ENCODE peak calls at places on chromosome X, in nine cellular contexts. I, S, C, Y, N, P, H, T and Z are unnamed samples.

GRCh38 chrX:103776586-103776985 is at the start of gene PLP1:
- DNase-seq in H (no peak), N (no peak), P (no peak), S (no peak), T (no peak), Y (no peak), C (no peak), I (peak), Z (no peak)

GRCh38 chrX:54961750-54962149 is 32.2 kb downstream of the PFKFB1 start:
- DNase-seq in T (no peak), I (no peak), S (no peak), N (no peak), C (no peak), Y (no peak), H (no peak), P (no peak), Z (no peak)

GRCh38 chrX:69067841-69068240 is 97.4 kb downstream of the PJA1 start:
- DNase-seq in C (no peak), H (no peak), Y (no peak), P (no peak), N (no peak), S (no peak), T (no peak), I (no peak), Z (peak)

GRCh38 chrX:13597928-13598327 is 28.5 kb downstream of the EGFL6 start:
- DNase-seq in S (no peak), Y (no peak), H (no peak), C (no peak), N (no peak), P (peak), T (no peak), I (no peak), Z (no peak)

GRCh38 chrX:107934262-107934661 is 47.9 kb downstream of the TEX13B start:
- DNase-seq in I (no peak), N (no peak), Y (no peak), S (no peak), P (no peak), H (no peak), T (no peak), C (no peak), Z (no peak)

GRCh38 chrX:133215747-133216146 is 2.4 kb downstream of the TFDP3 start:
- DNase-seq in T (peak), H (no peak), Y (no peak), N (peak), C (no peak), I (peak), P (no peak), S (no peak), Z (no peak)

GRCh38 chrX:123740006-123740405 is 7.2 kb upstream of the THOC2 start:
- DNase-seq in C (no peak), I (peak), P (no peak), Y (no peak), T (no peak), N (no peak), H (no peak), S (no peak), Z (no peak)

GRCh38 chrX:2457289-2458133 is 43.3 kb downstream of the DHRSX start:
- DNase-seq in Y (no peak), H (no peak), C (no peak), P (no peak), S (no peak), T (no peak), I (peak), N (no peak), Z (no peak)

GRCh38 chrX:43655151-43655676 is 885 bp upstream of the MAOA start:
- DNase-seq in I (peak), Y (no peak), P (peak), N (peak), C (peak), H (peak), S (peak), T (peak), Z (no peak)

GRCh38 chrX:146581981-146582712 is 227.4 kb upstream of the CXorf51B start:
- DNase-seq in C (no peak), Y (no peak), T (no peak), P (no peak), H (no peak), N (no peak), I (peak), S (no peak), Z (no peak)

GRCh38 chrX:97895751-97896150 is 1012.0 kb downstream of the RPA4 start:
- DNase-seq in N (no peak), C (no peak), P (peak), I (no peak), Y (no peak), T (peak), S (no peak), H (no peak), Z (no peak)

GRCh38 chrX:130654409-130654970 is 248.5 kb downstream of the ENOX2 start:
- DNase-seq in I (no peak), S (no peak), C (no peak), P (peak), T (no peak), Y (no peak), H (no peak), N (no peak), Z (no peak)

GRCh38 chrX:25034889-25035288 is 19.1 kb upstream of the ARX start:
- DNase-seq in C (no peak), T (no peak), I (peak), N (peak), H (no peak), S (no peak), Y (no peak), P (no peak), Z (no peak)

GRCh38 chrX:140712413-140713173 is 3.0 kb downstream of the LINC00632 start:
- DNase-seq in S (peak), C (peak), T (no peak), P (peak), H (peak), N (peak), I (peak), Y (no peak), Z (no peak)

GRCh38 chrX:147180886-147181285 is 366.3 kb upstream of the CXorf51A start:
- DNase-seq in I (no peak), T (no peak), N (no peak), C (no peak), Y (no peak), S (no peak), H (no peak), P (no peak), Z (no peak)

GRCh38 chrX:31021537-31021936 is 50.3 kb downstream of the FTHL17 start:
- DNase-seq in I (no peak), S (no peak), Y (no peak), P (no peak), N (no peak), T (no peak), H (no peak), C (no peak), Z (no peak)

GRCh38 chrX:13966071-13966850 is 63.4 kb downstream of the GEMIN8 start:
- DNase-seq in T (no peak), C (no peak), H (no peak), N (no peak), Y (no peak), I (no peak), S (no peak), P (no peak), Z (no peak)

GRCh38 chrX:97215166-97215565 is 331.5 kb downstream of the RPA4 start:
- DNase-seq in Y (peak), T (no peak), P (peak), H (no peak), S (no peak), C (no peak), I (no peak), N (no peak), Z (no peak)

GRCh38 chrX:71919436-71919835 is 8.8 kb downstream of the NHSL2 start:
- DNase-seq in P (no peak), H (no peak), Y (no peak), N (no peak), T (no peak), S (no peak), I (no peak), C (no peak), Z (no peak)

GRCh38 chrX:153853180-153853901 is 23.0 kb upstream of the PDZD4 start:
- DNase-seq in C (no peak), T (no peak), H (no peak), S (no peak), I (no peak), N (no peak), Y (no peak), P (no peak), Z (peak)

GRCh38 chrX:10902001-10902400 is 209.1 kb upstream of the HCCS start:
- DNase-seq in Y (no peak), C (no peak), P (peak), S (no peak), T (peak), H (no peak), I (no peak), N (peak), Z (no peak)

GRCh38 chrX:69025802-69026301 is 139.4 kb downstream of the PJA1 start:
- DNase-seq in T (peak), I (no peak), C (no peak), Y (peak), P (peak), N (peak), S (no peak), H (no peak), Z (no peak)

GRCh38 chrX:76796311-76796710 is 368.8 kb downstream of the MAGEE1 start:
- DNase-seq in N (no peak), H (no peak), Y (no peak), T (no peak), I (peak), C (no peak), S (no peak), P (no peak), Z (no peak)

GRCh38 chrX:108186811-108187210 is 95.2 kb downstream of the ATG4A start:
- DNase-seq in C (no peak), I (no peak), H (no peak), Y (peak), T (peak), P (peak), S (no peak), N (peak), Z (no peak)

GRCh38 chrX:130114141-130114561 is 3.9 kb upstream of the ELF4 start:
- DNase-seq in S (no peak), P (no peak), H (no peak), T (peak), N (no peak), I (no peak), C (no peak), Y (no peak), Z (no peak)

GRCh38 chrX:119008122-119008744 is 33.8 kb downstream of the LONRF3 start:
- DNase-seq in C (no peak), T (peak), N (peak), I (peak), S (no peak), P (no peak), Y (no peak), H (peak), Z (no peak)

GRCh38 chrX:54776987-54777672 is 20.9 kb downstream of the ITIH6 start:
- DNase-seq in S (no peak), I (no peak), Y (no peak), P (no peak), C (no peak), N (no peak), H (no peak), T (no peak), Z (no peak)

GRCh38 chrX:110180176-110180927 is 137.5 kb downstream of the AMMECR1 start:
- DNase-seq in Y (peak), N (peak), H (peak), I (no peak), T (peak), C (no peak), S (no peak), P (peak), Z (no peak)

GRCh38 chrX:87808576-87809243 is 291.1 kb downstream of the KLHL4 start:
- DNase-seq in P (no peak), T (no peak), Y (no peak), N (no peak), I (no peak), C (no peak), H (no peak), S (no peak), Z (peak)

GRCh38 chrX:143994206-143994605 is 110.3 kb downstream of the UBE2NL start:
- DNase-seq in Y (no peak), S (no peak), P (no peak), H (no peak), I (no peak), N (no peak), T (peak), C (no peak), Z (no peak)

GRCh38 chrX:43892471-43892870 is 10.2 kb upstream of the MAOB start:
- DNase-seq in I (no peak), S (no peak), C (no peak), P (no peak), T (no peak), Y (no peak), N (no peak), H (no peak), Z (no peak)

GRCh38 chrX:13215729-13216128 is 104.1 kb downstream of the ATXN3L start:
- DNase-seq in H (no peak), I (no peak), S (no peak), Y (peak), P (peak), C (no peak), T (no peak), N (no peak), Z (no peak)

GRCh38 chrX:136674270-136674986 is 26.5 kb downstream of the CD40LG start:
- DNase-seq in T (no peak), C (no peak), N (no peak), S (no peak), I (no peak), P (no peak), Y (no peak), H (no peak), Z (no peak)

GRCh38 chrX:56789518-56790070 is 60.6 kb downstream of the NBDY start:
- DNase-seq in Y (no peak), P (no peak), S (no peak), T (no peak), H (no peak), N (no peak), I (no peak), C (no peak), Z (peak)

GRCh38 chrX:68894513-68895338 is 65.9 kb downstream of the EFNB1 start:
- DNase-seq in I (peak), S (peak), H (peak), P (peak), T (peak), N (peak), Y (no peak), C (peak), Z (peak)

GRCh38 chrX:153592966-153593688 is 5.8 kb downstream of the CCNQ start:
- DNase-seq in H (no peak), C (peak), S (no peak), T (no peak), P (no peak), N (no peak), Y (no peak), I (no peak), Z (peak)

GRCh38 chrX:110407910-110408545 is 49.4 kb downstream of the RTL9 start:
- DNase-seq in H (peak), T (peak), Y (no peak), N (peak), P (no peak), C (no peak), S (no peak), I (peak), Z (no peak)

DNA sequence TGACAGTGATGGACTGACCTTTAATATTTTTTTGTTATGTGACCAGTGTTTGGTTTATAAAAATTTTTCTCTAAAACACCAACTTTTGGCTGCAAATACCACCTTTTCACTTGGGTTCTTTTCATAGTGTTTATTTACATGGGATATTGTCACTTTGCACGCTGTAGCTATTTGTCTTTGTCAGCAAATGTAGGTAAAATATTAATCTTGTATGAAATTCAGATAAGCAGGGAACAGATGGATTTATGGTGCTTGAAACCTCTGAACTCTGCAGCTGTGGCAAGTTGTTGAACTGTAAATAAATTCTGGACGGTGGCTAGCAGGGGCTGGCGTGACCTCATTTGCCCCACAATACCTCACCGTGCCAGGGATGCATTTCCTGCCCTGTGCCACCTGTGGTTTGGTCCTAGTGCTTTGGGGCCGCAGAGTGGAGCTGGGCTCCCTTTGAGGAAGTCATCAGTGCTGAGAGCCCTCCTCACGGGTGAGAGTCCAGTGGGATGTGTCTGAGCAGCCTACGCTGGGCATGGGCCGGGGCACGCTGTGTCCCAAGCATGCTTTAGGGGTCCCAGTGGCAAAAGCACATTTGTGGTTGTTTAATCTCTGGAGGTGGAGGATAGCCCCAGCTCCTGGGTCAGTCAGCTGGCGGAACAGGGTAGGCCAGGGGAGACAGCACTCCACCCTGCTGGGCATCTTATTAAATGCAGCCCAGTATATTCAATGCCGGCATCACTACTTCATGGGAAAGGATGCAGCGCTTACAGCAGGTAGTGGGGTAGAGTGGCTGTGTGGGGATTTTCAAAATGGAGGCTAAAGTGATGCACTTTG is 108.6 kb downstream of the TBL1X start:
- DNase-seq in C (no peak), H (no peak), I (peak), T (no peak), P (no peak), S (no peak), N (no peak), Y (no peak), Z (no peak)
- H3K27ac ChIP-seq in C (no peak), H (no peak), I (peak), T (no peak), P (no peak), S (no peak), N (no peak), Y (no peak), Z (no peak)

GRCh38 chrX:19628006-19628575 is 112.8 kb upstream of the MAP3K15 start:
- DNase-seq in N (no peak), I (no peak), T (no peak), P (peak), S (no peak), H (no peak), C (no peak), Y (no peak), Z (no peak)
- H3K27ac ChIP-seq in N (peak), I (no peak), T (no peak), P (peak), S (peak), H (no peak), C (no peak), Y (no peak), Z (no peak)

DNA sequence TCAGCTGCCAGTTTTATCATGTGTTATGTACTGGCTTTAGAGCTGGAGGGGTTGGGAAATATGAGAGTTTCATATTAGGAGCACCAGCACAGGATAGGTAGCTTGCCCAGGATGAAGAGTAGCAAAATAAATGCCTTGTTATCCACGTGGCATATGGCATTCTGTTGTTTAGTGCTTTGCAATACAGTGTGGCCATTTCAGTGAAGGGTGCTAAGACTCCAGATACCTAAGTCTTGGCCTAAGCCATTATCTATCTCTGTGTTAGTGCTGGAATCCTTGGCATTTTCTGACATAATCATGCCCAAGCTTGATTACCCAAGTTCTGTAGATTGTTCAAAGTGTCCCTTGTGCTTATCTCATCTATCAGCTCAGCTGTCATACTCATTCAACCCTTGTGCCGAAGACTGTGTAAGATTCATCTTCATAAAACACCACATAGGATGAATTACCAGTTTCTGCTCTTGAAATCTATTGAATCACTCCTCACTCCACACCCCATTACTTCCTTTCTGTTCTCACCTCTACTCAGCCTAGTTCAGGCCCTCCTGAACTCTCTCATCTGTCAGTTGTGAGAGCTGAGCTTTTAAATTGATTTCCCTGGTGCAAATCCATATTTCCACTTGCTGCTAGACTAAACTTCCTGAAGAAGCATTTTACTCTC is 73.5 kb downstream of the CLCN5 start:
- DNase-seq in I (no peak), C (no peak), S (no peak), N (no peak), P (peak), T (no peak), H (no peak), Y (no peak), Z (no peak)
- H3K27ac ChIP-seq in I (no peak), C (no peak), S (no peak), N (peak), P (no peak), T (no peak), H (no peak), Y (no peak), Z (no peak)

GRCh38 chrX:150036181-150036580 is 97.9 kb upstream of the EOLA2 start:
- DNase-seq in S (no peak), Y (no peak), N (peak), T (peak), P (peak), I (no peak), H (no peak), C (no peak), Z (no peak)
- H3K27ac ChIP-seq in S (no peak), Y (peak), N (no peak), T (no peak), P (peak), I (no peak), H (no peak), C (no peak), Z (no peak)

GRCh38 chrX:66017659-66018170 is 22.2 kb downstream of the VSIG4 start:
- DNase-seq in S (no peak), I (peak), N (no peak), Y (no peak), C (no peak), T (no peak), P (no peak), H (no peak), Z (no peak)
- H3K27ac ChIP-seq in S (no peak), I (no peak), N (no peak), Y (no peak), C (no peak), T (no peak), P (no peak), H (no peak), Z (peak)

GRCh38 chrX:91434351-91435168 is at the start of gene PABPC5:
- DNase-seq in T (no peak), Y (peak), I (peak), S (peak), H (peak), N (peak), P (peak), C (peak), Z (peak)
- H3K27ac ChIP-seq in T (no peak), Y (peak), I (no peak), S (no peak), H (peak), N (no peak), P (peak), C (peak), Z (peak)